ENCODE peak calls at places on chromosomes 13 and 19, in four cellular contexts. One of them, this sample, is unnamed.

GRCh38 chr13:98905199-98905598 is 72.7 kb downstream of the DOCK9 start:
- DNase-seq in HepG2: no peak
- DNase-seq in H1: no peak
- DNase-seq in K562: no peak
- DNase-seq in this sample: no peak

GRCh38 chr13:84574851-84575250 is 692.6 kb upstream of the SLITRK1 start:
- DNase-seq in HepG2: no peak
- DNase-seq in H1: no peak
- DNase-seq in K562: no peak
- DNase-seq in this sample: no peak

GRCh38 chr19:36019061-36019670 is 5.2 kb upstream of the ALKBH6 start:
- DNase-seq in HepG2: no peak
- DNase-seq in H1: no peak
- DNase-seq in K562: no peak
- DNase-seq in this sample: no peak

GRCh38 chr13:44050450-44051063 is 170.9 kb downstream of the LACC1 start:
- DNase-seq in HepG2: peak
- DNase-seq in H1: no peak
- DNase-seq in K562: peak
- DNase-seq in this sample: peak

GRCh38 chr13:61138857-61139256 is 276.8 kb downstream of the PCDH20 start:
- DNase-seq in HepG2: no peak
- DNase-seq in H1: no peak
- DNase-seq in K562: no peak
- DNase-seq in this sample: no peak

GRCh38 chr19:18932216-18932841 is 8.7 kb downstream of the HOMER3 start:
- DNase-seq in HepG2: no peak
- DNase-seq in H1: peak
- DNase-seq in K562: peak
- DNase-seq in this sample: peak

GRCh38 chr13:111324736-111325135 is 4.3 kb downstream of the TEX29 start:
- DNase-seq in HepG2: no peak
- DNase-seq in H1: no peak
- DNase-seq in K562: no peak
- DNase-seq in this sample: no peak

GRCh38 chr19:17946965-17947784 is 14.4 kb downstream of the CCDC124 start:
- DNase-seq in HepG2: peak
- DNase-seq in H1: no peak
- DNase-seq in K562: no peak
- DNase-seq in this sample: no peak

GRCh38 chr19:13100031-13100588 is 2.5 kb downstream of the LYL1 start:
- DNase-seq in HepG2: no peak
- DNase-seq in H1: no peak
- DNase-seq in K562: no peak
- DNase-seq in this sample: no peak

GRCh38 chr13:77650409-77650808 is 47.1 kb upstream of the SLAIN1 start:
- DNase-seq in HepG2: no peak
- DNase-seq in H1: no peak
- DNase-seq in K562: no peak
- DNase-seq in this sample: no peak

GRCh38 chr13:22740264-22740663 is 440.5 kb upstream of the SGCG start:
- DNase-seq in HepG2: no peak
- DNase-seq in H1: no peak
- DNase-seq in K562: no peak
- DNase-seq in this sample: no peak

GRCh38 chr19:4618019-4618418 is 21.3 kb upstream of the TNFAIP8L1 start:
- DNase-seq in HepG2: no peak
- DNase-seq in H1: no peak
- DNase-seq in K562: no peak
- DNase-seq in this sample: no peak

GRCh38 chr19:42185281-42185680 is 32.2 kb downstream of the DEDD2 start:
- DNase-seq in HepG2: no peak
- DNase-seq in H1: no peak
- DNase-seq in K562: no peak
- DNase-seq in this sample: no peak

GRCh38 chr13:51976423-51976822 is 34.8 kb downstream of the ATP7B start:
- DNase-seq in HepG2: no peak
- DNase-seq in H1: no peak
- DNase-seq in K562: no peak
- DNase-seq in this sample: no peak

GRCh38 chr13:27161423-27161822 is 10.2 kb downstream of the USP12 start:
- DNase-seq in HepG2: no peak
- DNase-seq in H1: no peak
- DNase-seq in K562: no peak
- DNase-seq in this sample: no peak

GRCh38 chr13:36543671-36544070 is 111.4 kb downstream of the CCNA1 start:
- DNase-seq in HepG2: no peak
- DNase-seq in H1: no peak
- DNase-seq in K562: no peak
- DNase-seq in this sample: no peak

GRCh38 chr13:98411617-98412310 is 165.1 kb downstream of the STK24 start:
- DNase-seq in HepG2: no peak
- DNase-seq in H1: no peak
- DNase-seq in K562: no peak
- DNase-seq in this sample: no peak

GRCh38 chr13:113062691-113063090 is 42.9 kb upstream of the F7 start:
- DNase-seq in HepG2: no peak
- DNase-seq in H1: no peak
- DNase-seq in K562: no peak
- DNase-seq in this sample: no peak

GRCh38 chr19:42423462-42424344 is 3.5 kb downstream of the LIPE start:
- DNase-seq in HepG2: no peak
- DNase-seq in H1: no peak
- DNase-seq in K562: no peak
- DNase-seq in this sample: peak

GRCh38 chr13:105346141-105346766 is 1189.2 kb downstream of the EFNB2 start:
- DNase-seq in HepG2: peak
- DNase-seq in H1: no peak
- DNase-seq in K562: no peak
- DNase-seq in this sample: peak

GRCh38 chr13:20828540-20829364 is 55.0 kb upstream of the EEF1AKMT1 start:
- DNase-seq in HepG2: peak
- DNase-seq in H1: no peak
- DNase-seq in K562: no peak
- DNase-seq in this sample: peak

GRCh38 chr13:51674276-51674675 is 90.0 kb downstream of the WDFY2 start:
- DNase-seq in HepG2: no peak
- DNase-seq in H1: no peak
- DNase-seq in K562: no peak
- DNase-seq in this sample: no peak

GRCh38 chr19:4914736-4915501 is 5.6 kb downstream of the UHRF1 start:
- DNase-seq in HepG2: no peak
- DNase-seq in H1: no peak
- DNase-seq in K562: peak
- DNase-seq in this sample: peak

GRCh38 chr13:44136693-44137268 is 236.8 kb upstream of the SERP2 start:
- DNase-seq in HepG2: no peak
- DNase-seq in H1: no peak
- DNase-seq in K562: no peak
- DNase-seq in this sample: no peak

GRCh38 chr13:105240356-105240755 is 1295.1 kb downstream of the EFNB2 start:
- DNase-seq in HepG2: no peak
- DNase-seq in H1: no peak
- DNase-seq in K562: no peak
- DNase-seq in this sample: no peak

GRCh38 chr13:65336916-65337315 is 1893.2 kb downstream of the PCDH9 start:
- DNase-seq in HepG2: no peak
- DNase-seq in H1: no peak
- DNase-seq in K562: no peak
- DNase-seq in this sample: no peak

GRCh38 chr13:110125613-110126272 is 181.2 kb downstream of the COL4A1 start:
- DNase-seq in HepG2: no peak
- DNase-seq in H1: no peak
- DNase-seq in K562: no peak
- DNase-seq in this sample: no peak

GRCh38 chr13:110125157-110125556 is 181.8 kb downstream of the COL4A1 start:
- DNase-seq in HepG2: no peak
- DNase-seq in H1: no peak
- DNase-seq in K562: no peak
- DNase-seq in this sample: no peak

GRCh38 chr13:110128546-110128945 is 178.4 kb downstream of the COL4A1 start:
- DNase-seq in HepG2: no peak
- DNase-seq in H1: no peak
- DNase-seq in K562: no peak
- DNase-seq in this sample: no peak

GRCh38 chr13:110127986-110128511 is 178.9 kb downstream of the COL4A1 start:
- DNase-seq in HepG2: no peak
- DNase-seq in H1: no peak
- DNase-seq in K562: no peak
- DNase-seq in this sample: no peak

GRCh38 chr13:110126391-110126961 is 180.5 kb downstream of the COL4A1 start:
- DNase-seq in HepG2: no peak
- DNase-seq in H1: no peak
- DNase-seq in K562: no peak
- DNase-seq in this sample: no peak
- TF ChIP-seq RFX5 in HepG2: no peak
- TF ChIP-seq RFX5 in H1: no peak
- TF ChIP-seq RFX5 in K562: no peak
- TF ChIP-seq RFX5 in this sample: no peak

GRCh38 chr19:58451358-58452101 is at the start of gene ZNF324B:
- DNase-seq in HepG2: peak
- DNase-seq in H1: peak
- DNase-seq in K562: peak
- DNase-seq in this sample: peak

GRCh38 chr19:58456111-58456510 is 4.7 kb downstream of the ZNF324B start:
- DNase-seq in HepG2: no peak
- DNase-seq in H1: no peak
- DNase-seq in K562: no peak
- DNase-seq in this sample: no peak

GRCh38 chr19:58450836-58451357 is 525 bp upstream of the ZNF324B start:
- DNase-seq in HepG2: no peak
- DNase-seq in H1: no peak
- DNase-seq in K562: no peak
- DNase-seq in this sample: peak

GRCh38 chr19:58453743-58454142 is 2.3 kb downstream of the ZNF324B start:
- DNase-seq in HepG2: no peak
- DNase-seq in H1: no peak
- DNase-seq in K562: no peak
- DNase-seq in this sample: no peak

GRCh38 chr19:58455306-58455705 is 3.9 kb downstream of the ZNF324B start:
- DNase-seq in HepG2: no peak
- DNase-seq in H1: no peak
- DNase-seq in K562: no peak
- DNase-seq in this sample: no peak
- TF ChIP-seq JUN in HepG2: no peak
- TF ChIP-seq JUN in H1: no peak
- TF ChIP-seq JUN in K562: no peak
- TF ChIP-seq JUN in this sample: no peak

DNA sequence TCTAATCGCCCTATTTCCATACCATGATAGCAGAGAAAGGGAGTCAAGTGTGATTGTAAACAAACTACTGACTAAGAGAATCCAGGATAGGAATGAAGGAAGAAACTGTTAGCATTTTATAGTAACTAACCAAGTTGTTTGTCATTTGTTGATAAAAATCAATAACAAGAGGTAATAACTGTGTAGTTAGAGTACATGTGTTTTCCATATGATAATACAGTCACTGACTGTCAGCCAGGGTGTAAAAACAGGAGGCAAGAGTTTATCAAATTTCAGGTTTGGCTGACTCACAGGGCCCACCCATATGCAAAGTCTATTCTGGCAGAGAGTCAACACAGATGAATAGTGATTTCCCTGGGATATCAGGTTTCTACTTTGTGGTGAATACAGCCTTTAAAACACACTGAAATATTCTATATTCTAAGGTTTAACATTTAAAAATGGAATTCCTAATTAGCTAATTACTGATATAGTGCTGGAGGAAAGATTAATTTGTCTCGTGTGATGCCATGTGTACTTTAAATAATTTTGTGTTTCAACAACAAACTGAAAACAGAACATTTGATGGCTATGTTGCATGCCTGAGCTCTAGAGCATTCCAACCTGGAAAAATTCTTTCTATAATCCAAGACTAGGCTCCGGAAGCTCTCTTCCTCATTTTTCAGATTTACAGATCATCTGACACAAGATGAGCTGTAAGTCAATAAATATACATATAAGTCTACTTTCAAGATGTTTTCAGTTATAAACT is 6.0 kb upstream of the FOXO1 start:
- DNase-seq in HepG2: peak
- DNase-seq in H1: no peak
- DNase-seq in K562: peak
- DNase-seq in this sample: peak
- TF ChIP-seq RFX5 in HepG2: no peak
- TF ChIP-seq RFX5 in H1: no peak
- TF ChIP-seq RFX5 in K562: no peak
- TF ChIP-seq RFX5 in this sample: no peak

GRCh38 chr19:6768236-6768785 is 1.1 kb upstream of the SH2D3A start:
- DNase-seq in HepG2: no peak
- DNase-seq in H1: no peak
- DNase-seq in K562: no peak
- DNase-seq in this sample: no peak

GRCh38 chr19:6767081-6767356 is 216 bp downstream of the SH2D3A start:
- DNase-seq in HepG2: peak
- DNase-seq in H1: no peak
- DNase-seq in K562: peak
- DNase-seq in this sample: no peak

GRCh38 chr19:6766357-6767080 is 716 bp downstream of the SH2D3A start:
- DNase-seq in HepG2: no peak
- DNase-seq in H1: no peak
- DNase-seq in K562: no peak
- DNase-seq in this sample: no peak

GRCh38 chr19:6767357-6768235 is at the start of gene SH2D3A:
- DNase-seq in HepG2: peak
- DNase-seq in H1: peak
- DNase-seq in K562: peak
- DNase-seq in this sample: peak

GRCh38 chr19:6765738-6766356 is 1.4 kb downstream of the SH2D3A start:
- DNase-seq in HepG2: peak
- DNase-seq in H1: peak
- DNase-seq in K562: no peak
- DNase-seq in this sample: peak
- TF ChIP-seq JUN in HepG2: no peak
- TF ChIP-seq JUN in H1: peak
- TF ChIP-seq JUN in K562: no peak
- TF ChIP-seq JUN in this sample: no peak

GRCh38 chr13:25752957-25753540 is 298.8 kb downstream of the SHISA2 start:
- DNase-seq in HepG2: no peak
- DNase-seq in H1: no peak
- DNase-seq in K562: no peak
- DNase-seq in this sample: no peak
- TF ChIP-seq RFX5 in HepG2: no peak
- TF ChIP-seq RFX5 in H1: no peak
- TF ChIP-seq RFX5 in K562: no peak
- TF ChIP-seq RFX5 in this sample: no peak

DNA sequence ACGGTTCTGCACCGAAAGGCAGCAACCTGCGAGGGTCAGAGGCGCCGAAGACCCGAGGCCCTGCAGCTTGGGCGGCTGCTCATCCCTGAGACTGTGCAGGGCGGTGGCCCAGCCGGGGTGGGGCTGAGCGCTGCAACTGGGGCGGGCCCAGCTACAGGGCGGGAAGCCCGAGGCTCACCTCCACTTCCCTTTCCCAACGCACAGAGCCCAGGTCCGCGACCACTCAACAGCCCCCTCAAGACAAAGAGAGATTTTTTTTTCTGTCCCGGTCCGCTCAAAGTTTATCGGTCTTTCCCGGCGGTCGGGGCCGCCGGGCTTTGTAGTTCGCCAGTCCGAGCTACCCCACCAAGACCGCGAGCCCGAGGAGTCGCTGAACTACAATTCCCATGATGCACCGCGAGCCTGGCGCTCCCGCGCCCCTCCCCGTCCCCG is 573 bp downstream of the KATNAL1 start:
- DNase-seq in HepG2: peak
- DNase-seq in H1: peak
- DNase-seq in K562: peak
- DNase-seq in this sample: peak
- TF ChIP-seq JUN in HepG2: no peak
- TF ChIP-seq JUN in H1: no peak
- TF ChIP-seq JUN in K562: no peak
- TF ChIP-seq JUN in this sample: no peak

This sample was measured in A549.